ENCODE peak calls at places on chromosomes 16 and 17, in five cellular contexts. N is myocyte; D is globus pallidus; Q is natural killer cell treated with Interleukin-12 subunit alpha and Interleukin-12 subunit beta and Interleukin-15 and Interleukin-18, amount 100 ng/mL, for 72 hours; I is skeletal muscle cell. Y is an unnamed sample.

GRCh38 chr17:51435641-51436091 is 175.3 kb downstream of the UTP18 start:
- DNase-seq in N (peak), I (no peak), Q (no peak), D (peak), Y (peak)

GRCh38 chr16:1674751-1675664 is 3.1 kb upstream of the JPT2 start:
- DNase-seq in I (peak), D (no peak), Q (no peak), N (peak), Y (no peak)

GRCh38 chr17:62968445-62968923 is 2.4 kb downstream of the TANC2 start:
- DNase-seq in D (peak), Q (peak), I (peak), N (peak), Y (peak)

GRCh38 chr17:16944334-16945140 is 27.4 kb downstream of the TNFRSF13B start:
- DNase-seq in I (no peak), N (no peak), Q (no peak), D (no peak), Y (no peak)

GRCh38 chr16:6193718-6194117 is 1096.1 kb upstream of the EEF2KMT start:
- DNase-seq in Q (no peak), N (peak), D (no peak), I (no peak), Y (peak)

GRCh38 chr17:76000016-76000754 is 470 bp upstream of the CDK3 start:
- DNase-seq in D (no peak), N (peak), Q (peak), I (no peak), Y (peak)

GRCh38 chr17:50169121-50169764 is 3.4 kb downstream of the SGCA start:
- DNase-seq in I (no peak), Q (no peak), N (peak), D (no peak), Y (peak)

GRCh38 chr17:76240461-76241204 is at the start of gene RNF157:
- DNase-seq in I (no peak), Q (peak), N (peak), D (peak), Y (peak)

GRCh38 chr16:84878770-84879169 is 59.0 kb downstream of the CRISPLD2 start:
- DNase-seq in N (no peak), Q (no peak), D (no peak), I (no peak), Y (no peak)

GRCh38 chr17:76048711-76049110 is 21.6 kb upstream of the EVPL start:
- DNase-seq in I (no peak), N (peak), D (no peak), Q (no peak), Y (peak)

GRCh38 chr17:50062323-50063243 is 6.7 kb downstream of the ITGA3 start:
- DNase-seq in Q (no peak), D (no peak), N (peak), I (peak), Y (no peak)

GRCh38 chr17:66662496-66662895 is 172.4 kb upstream of the CACNG5 start:
- DNase-seq in I (no peak), Q (no peak), D (no peak), N (no peak), Y (no peak)

GRCh38 chr17:57902117-57902799 is 52.4 kb upstream of the MRPS23 start:
- DNase-seq in I (no peak), D (no peak), Q (peak), N (no peak), Y (no peak)

GRCh38 chr17:29838961-29839360 is 91.1 kb downstream of the SSH2 start:
- DNase-seq in I (no peak), N (peak), Q (no peak), D (peak), Y (peak)

GRCh38 chr17:73138541-73139138 is 26.2 kb upstream of the SSTR2 start:
- DNase-seq in I (no peak), N (peak), Q (no peak), D (no peak), Y (no peak)

GRCh38 chr17:29927546-29927945 is 2.5 kb downstream of the SSH2 start:
- DNase-seq in D (no peak), Q (no peak), I (no peak), N (no peak), Y (peak)

GRCh38 chr17:79888009-79888540 is 48.8 kb upstream of the CBX4 start:
- DNase-seq in I (no peak), N (no peak), Q (no peak), D (no peak), Y (no peak)

GRCh38 chr17:35849469-35850348 is 19.0 kb downstream of the HEATR9 start:
- DNase-seq in N (peak), I (peak), D (peak), Q (peak), Y (peak)

GRCh38 chr17:31596382-31597323 is 205.2 kb downstream of the RAB11FIP4 start:
- DNase-seq in Q (no peak), I (peak), D (peak), N (peak), Y (peak)

GRCh38 chr17:50627782-50628601 is 6.7 kb upstream of the ABCC3 start:
- DNase-seq in I (no peak), D (no peak), Q (no peak), N (no peak), Y (no peak)

GRCh38 chr16:55418586-55418985 is 60.4 kb upstream of the MMP2 start:
- DNase-seq in N (peak), I (no peak), Q (no peak), D (no peak), Y (no peak)

GRCh38 chr17:41917957-41918391 is 777 bp downstream of the ACLY start:
- DNase-seq in D (peak), Q (no peak), N (no peak), I (no peak), Y (peak)

GRCh38 chr16:73012341-73012740 is 35.6 kb downstream of the ZFHX3 start:
- DNase-seq in Q (no peak), I (no peak), D (no peak), N (no peak), Y (no peak)

GRCh38 chr17:29682054-29682453 is 59.3 kb upstream of the CORO6 start:
- DNase-seq in Q (no peak), D (peak), N (no peak), I (no peak), Y (peak)

GRCh38 chr16:21185659-21186325 is 25.6 kb downstream of the ZP2 start:
- DNase-seq in Q (no peak), I (no peak), D (no peak), N (no peak), Y (no peak)

GRCh38 chr17:72366626-72367025 is 245.8 kb downstream of the SOX9 start:
- DNase-seq in I (no peak), Q (no peak), N (no peak), D (no peak), Y (no peak)

GRCh38 chr16:86662195-86662594 is 83.8 kb downstream of the FOXL1 start:
- DNase-seq in I (no peak), N (no peak), Q (no peak), D (no peak), Y (no peak)

GRCh38 chr16:57694556-57695377 is at the start of gene DRC7:
- DNase-seq in Q (no peak), D (peak), I (no peak), N (peak), Y (peak)

GRCh38 chr16:85569615-85570212 is 43.4 kb upstream of the GSE1 start:
- DNase-seq in N (no peak), D (no peak), Q (peak), I (peak), Y (peak)

GRCh38 chr17:45325810-45326209 is 9.0 kb upstream of the MAP3K14 start:
- DNase-seq in N (peak), Q (no peak), I (no peak), D (no peak), Y (no peak)

GRCh38 chr16:89574681-89575246 is 794 bp upstream of the CPNE7 start:
- DNase-seq in I (no peak), N (peak), D (no peak), Q (no peak), Y (peak)

GRCh38 chr16:88839745-88840588 is 16.8 kb downstream of the GALNS start:
- DNase-seq in I (no peak), Q (no peak), N (no peak), D (no peak), Y (no peak)

GRCh38 chr17:17723354-17724261 is 42.4 kb downstream of the RAI1 start:
- DNase-seq in N (no peak), D (no peak), Q (no peak), I (peak), Y (peak)

Y was measured in A673.